ENCODE peak calls at places on chromosomes 11 and 22, in seven cellular contexts. Z is left lobe of liver; O is left ventricle myocardium superior; E is activated CD4-positive, alpha-beta memory T cell treated with anti-CD3 and anti-CD28 coated beads for 36 hours; Y is body of pancreas; V is stimulated activated CD4-positive, alpha-beta T cell treated with anti-CD3 and anti-CD28 coated beads, Interleukin-4, amount 100 ng/mL, for 24 hours; J is ecto neural progenitor cell. W is an unnamed sample.

GRCh38 chr22:38021201-38021600 is 36.0 kb upstream of the PICK1 start:
- DNase-seq in Z (no peak), O (no peak), E (no peak), Y (no peak), V (no peak), J (no peak), W (no peak)

GRCh38 chr22:17401728-17402127 is 32.5 kb downstream of the CECR2 start:
- DNase-seq in Z (no peak), O (no peak), E (no peak), Y (no peak), V (no peak), J (no peak), W (no peak)

GRCh38 chr11:64694821-64695365 is 28.1 kb downstream of the NRXN2 start:
- DNase-seq in Z (no peak), O (no peak), E (no peak), Y (no peak), V (no peak), J (peak), W (peak)

GRCh38 chr11:11400635-11401232 is 47.7 kb upstream of the CSNK2A3 start:
- DNase-seq in Z (no peak), O (no peak), E (peak), Y (no peak), V (no peak), J (no peak), W (no peak)

GRCh38 chr11:114348200-114349191 is 51.8 kb downstream of the C11orf71 start:
- DNase-seq in Z (no peak), O (no peak), E (peak), Y (peak), V (peak), J (no peak), W (peak)

GRCh38 chr11:121717296-121717695 is 264.5 kb upstream of the SORL1-AS1 start:
- DNase-seq in Z (no peak), O (no peak), E (no peak), Y (no peak), V (no peak), J (no peak), W (no peak)

GRCh38 chr22:22711532-22711913 is 67.1 kb downstream of the GGTLC2 start:
- DNase-seq in Z (no peak), O (no peak), E (no peak), Y (no peak), V (no peak), J (peak), W (no peak)

GRCh38 chr11:102274628-102275027 is 42.7 kb upstream of the BIRC3 start:
- DNase-seq in Z (no peak), O (no peak), E (no peak), Y (no peak), V (no peak), J (no peak), W (no peak)

GRCh38 chr22:30290679-30291333 is 1.5 kb upstream of the CASTOR1 start:
- DNase-seq in Z (peak), O (peak), E (no peak), Y (peak), V (no peak), J (no peak), W (no peak)